ENCODE peak calls at places on chromosome 1, in ten cellular contexts. R is CD4-positive, alpha-beta T cell; X is CD8-positive, alpha-beta memory T cell; A is kidney; T is heart left ventricle; I is HepG2; V is esophagus squamous epithelium; D is caudate nucleus; Z is CD8-positive, alpha-beta T cell; C is H9. E is an unnamed sample.

GRCh38 chr1:40665335-40666171 is at the start of gene RIMS3:
- DNase-seq in R (peak; percentile 75), I (peak; percentile 55), Z (peak; percentile 79), A (peak; percentile 93), X (peak; percentile 78), C (peak; percentile 83), V (no peak), D (peak; percentile 82), T (peak; percentile 76), E (peak; percentile 72)

GRCh38 chr1:53957231-53957818 is 11.2 kb downstream of the LRRC42 start:
- DNase-seq in X (no peak), Z (no peak), V (no peak), R (no peak), T (no peak), C (no peak), A (no peak), I (peak; percentile 80), D (no peak), E (no peak)

GRCh38 chr1:248851390-248851789 is 7.5 kb downstream of the ZNF692 start:
- DNase-seq in X (no peak), V (no peak), T (no peak), C (no peak), D (no peak), A (no peak), R (no peak), I (no peak), Z (no peak), E (no peak)

GRCh38 chr1:89689234-89689633 is 56.3 kb downstream of the LRRC8C start:
- DNase-seq in C (no peak), T (no peak), I (no peak), R (no peak), Z (no peak), A (no peak), X (no peak), D (no peak), V (no peak), E (no peak)

GRCh38 chr1:84995484-84996334 is 1.2 kb downstream of the MCOLN2 start:
- DNase-seq in C (no peak), X (no peak), V (no peak), T (no peak), A (no peak), D (no peak), Z (no peak), R (no peak), I (no peak), E (no peak)

GRCh38 chr1:18719786-18720436 is 89.3 kb downstream of the PAX7 start:
- DNase-seq in A (no peak), Z (no peak), T (no peak), C (no peak), D (no peak), I (no peak), V (no peak), R (no peak), X (no peak), E (no peak)

GRCh38 chr1:29711582-29712274 is 475.4 kb downstream of the PTPRU start:
- DNase-seq in V (no peak), I (no peak), Z (no peak), D (no peak), C (no peak), A (no peak), R (no peak), T (no peak), X (no peak), E (no peak)

GRCh38 chr1:25204797-25205441 is 27.4 kb downstream of the SYF2 start:
- DNase-seq in C (no peak), X (peak; percentile 60), Z (no peak), A (no peak), V (no peak), T (no peak), R (no peak), I (peak; percentile 66), D (no peak), E (no peak)

GRCh38 chr1:56496861-56497772 is 82.2 kb downstream of the PLPP3 start:
- DNase-seq in A (no peak), Z (no peak), X (no peak), T (no peak), I (no peak), D (no peak), R (no peak), C (no peak), V (no peak), E (no peak)

GRCh38 chr1:113913887-113914664 is 8.9 kb downstream of the DCLRE1B start:
- DNase-seq in R (no peak), C (no peak), D (no peak), Z (no peak), I (no peak), T (no peak), V (no peak), A (no peak), X (no peak), E (no peak)

GRCh38 chr1:245094954-245095353 is 59.8 kb upstream of the KIF26B start:
- DNase-seq in Z (no peak), I (peak; percentile 37), T (no peak), C (no peak), V (no peak), X (no peak), R (no peak), D (no peak), A (no peak), E (no peak)

GRCh38 chr1:245235156-245235555 is 80.4 kb downstream of the KIF26B start:
- DNase-seq in I (no peak), R (no peak), A (no peak), C (no peak), V (no peak), Z (no peak), D (no peak), X (no peak), T (no peak), E (no peak)

GRCh38 chr1:55285849-55286248 is 70.7 kb upstream of the USP24 start:
- DNase-seq in Z (no peak), A (no peak), C (no peak), V (no peak), I (no peak), T (no peak), R (no peak), D (no peak), X (no peak), E (no peak)
- H3K27ac ChIP-seq in Z (no peak overlapping the region), A (no peak overlapping the region), C (no peak overlapping the region), V (peak overlapping the region; percentile 65), I (no peak overlapping the region), T (no peak overlapping the region), R (no peak overlapping the region), D (no peak overlapping the region), X (no peak overlapping the region), E (no peak overlapping the region)

GRCh38 chr1:151994956-151995355 is 1.3 kb upstream of the S100A10 start:
- DNase-seq in Z (no peak), C (peak; percentile 54), I (no peak), A (no peak), V (no peak), D (no peak), X (no peak), T (no peak), R (no peak), E (no peak)
- H3K27ac ChIP-seq in Z (no peak overlapping the region), C (no peak overlapping the region), I (no peak overlapping the region), A (no peak overlapping the region), V (peak overlapping the region; percentile 100), D (no peak overlapping the region), X (no peak overlapping the region), T (peak overlapping the region; percentile 95), R (no peak overlapping the region), E (peak overlapping the region; percentile 99)

GRCh38 chr1:201599548-201599947 is 60.6 kb downstream of the NAV1 start:
- DNase-seq in X (no peak), C (no peak), T (no peak), A (no peak), Z (no peak), D (no peak), R (no peak), I (no peak), V (no peak), E (no peak)
- H3K27ac ChIP-seq in X (no peak overlapping the region), C (no peak overlapping the region), T (no peak overlapping the region), A (no peak overlapping the region), Z (no peak overlapping the region), D (no peak overlapping the region), R (no peak overlapping the region), I (no peak overlapping the region), V (peak overlapping the region; percentile 71), E (peak overlapping the region; percentile 10)

DNA sequence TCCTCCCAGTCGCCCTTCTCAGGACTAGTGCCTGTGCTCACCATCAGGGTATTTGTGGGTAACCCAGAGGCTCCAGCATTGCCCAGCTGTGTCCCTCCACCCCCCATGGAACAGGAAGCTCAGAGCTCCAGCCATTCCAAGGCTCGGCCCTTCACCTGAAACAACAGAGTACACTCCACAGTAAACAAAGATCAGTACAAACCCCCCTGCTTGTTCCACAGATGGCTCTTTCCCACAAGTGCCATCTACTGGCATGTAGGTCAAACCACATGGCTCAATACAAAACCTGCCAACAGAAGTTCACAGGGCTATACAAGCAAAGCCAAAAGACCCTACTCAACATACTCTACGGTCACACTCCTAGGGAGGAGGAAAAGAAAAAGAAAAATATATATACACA is 258.7 kb downstream of the AGBL4 start:
- DNase-seq in I (peak; percentile 1), D (no peak), R (no peak), Z (no peak), A (no peak), C (no peak), X (no peak), T (no peak), V (no peak), E (no peak)
- H3K27ac ChIP-seq in I (no peak overlapping the region), D (no peak overlapping the region), R (no peak overlapping the region), Z (no peak overlapping the region), A (no peak overlapping the region), C (no peak overlapping the region), X (no peak overlapping the region), T (no peak overlapping the region), V (no peak overlapping the region), E (no peak overlapping the region)

GRCh38 chr1:168054117-168054516 is 82.6 kb downstream of the GPR161 start:
- DNase-seq in A (no peak), R (no peak), V (no peak), T (peak; percentile 8), X (no peak), C (no peak), D (no peak), I (no peak), Z (no peak), E (peak; percentile 12)
- H3K27ac ChIP-seq in A (no peak overlapping the region), R (no peak overlapping the region), V (no peak overlapping the region), T (peak overlapping the region; percentile 45), X (no peak overlapping the region), C (no peak overlapping the region), D (no peak overlapping the region), I (no peak overlapping the region), Z (no peak overlapping the region), E (no peak overlapping the region)

E was measured in tibial nerve.